ENCODE peak calls at places on chromosome 4, in six cellular contexts. G, T, B, N, Y and P are unnamed samples.

GRCh38 chr4:4583606-4584005 is 41.8 kb upstream of the STX18 start:
- DNase-seq in G (no peak), T (no peak), B (no peak), N (no peak), Y (no peak), P (no peak)

GRCh38 chr4:21716526-21716925 is 232.0 kb downstream of the KCNIP4 start:
- DNase-seq in G (no peak), T (no peak), B (no peak), N (no peak), Y (no peak), P (no peak)

GRCh38 chr4:180840142-180840541 is 1403.1 kb upstream of the TENM3 start:
- DNase-seq in G (no peak), T (no peak), B (no peak), N (no peak), Y (no peak), P (no peak)

GRCh38 chr4:6538586-6538985 is 36.4 kb upstream of the MAN2B2 start:
- DNase-seq in G (no peak), T (no peak), B (no peak), N (no peak), Y (no peak), P (no peak)

GRCh38 chr4:146333187-146333894 is 119.0 kb downstream of the REELD1 start:
- DNase-seq in G (peak), T (peak), B (no peak), N (no peak), Y (no peak), P (no peak)

GRCh38 chr4:2265113-2266110 is 3.5 kb upstream of the MXD4 start:
- DNase-seq in G (no peak), T (no peak), B (no peak), N (no peak), Y (no peak), P (no peak)

GRCh38 chr4:153538408-153539057 is 72.4 kb downstream of the TMEM131L start:
- DNase-seq in G (no peak), T (peak), B (no peak), N (peak), Y (no peak), P (no peak)

GRCh38 chr4:5045099-5045498 is 6.2 kb upstream of the STK32B start:
- DNase-seq in G (no peak), T (no peak), B (no peak), N (no peak), Y (no peak), P (no peak)